ENCODE peak calls at places on chromosome 20, in ten cellular contexts. One of them, this sample, is unnamed.

GRCh38 chr20:50153153-50153499 is 397 bp downstream of the PEDS1 start:
- DNase-seq in activated naive CD8-positive, alpha-beta T cell treated with anti-CD3 and anti-CD28 coated beads, Interleukin-2, amount 10 ng/mL, durations not matched to agents 7 days and 5 days: no peak
- DNase-seq in BE2C: peak
- DNase-seq in iPS-NIHi11: no peak
- DNase-seq in T follicular helper cell: no peak
- DNase-seq in effector CD8-positive, alpha-beta T cell: no peak
- DNase-seq in GM23248: peak
- DNase-seq in nucleus accumbens: no peak
- DNase-seq in GM04504: no peak
- DNase-seq in posterior vena cava: peak
- DNase-seq in this sample: no peak

GRCh38 chr20:11155156-11155805 is 481.5 kb upstream of the JAG1 start:
- DNase-seq in activated naive CD8-positive, alpha-beta T cell treated with anti-CD3 and anti-CD28 coated beads, Interleukin-2, amount 10 ng/mL, durations not matched to agents 7 days and 5 days: no peak
- DNase-seq in BE2C: no peak
- DNase-seq in iPS-NIHi11: no peak
- DNase-seq in T follicular helper cell: no peak
- DNase-seq in effector CD8-positive, alpha-beta T cell: no peak
- DNase-seq in GM23248: no peak
- DNase-seq in nucleus accumbens: no peak
- DNase-seq in GM04504: no peak
- DNase-seq in posterior vena cava: no peak
- DNase-seq in this sample: no peak

GRCh38 chr20:48066256-48066655 is 281.0 kb upstream of the SULF2 start:
- DNase-seq in activated naive CD8-positive, alpha-beta T cell treated with anti-CD3 and anti-CD28 coated beads, Interleukin-2, amount 10 ng/mL, durations not matched to agents 7 days and 5 days: no peak
- DNase-seq in BE2C: no peak
- DNase-seq in iPS-NIHi11: no peak
- DNase-seq in T follicular helper cell: no peak
- DNase-seq in effector CD8-positive, alpha-beta T cell: no peak
- DNase-seq in GM23248: peak
- DNase-seq in nucleus accumbens: no peak
- DNase-seq in GM04504: peak
- DNase-seq in posterior vena cava: no peak
- DNase-seq in this sample: no peak

GRCh38 chr20:12241065-12241464 is 323.4 kb downstream of the BTBD3 start:
- DNase-seq in activated naive CD8-positive, alpha-beta T cell treated with anti-CD3 and anti-CD28 coated beads, Interleukin-2, amount 10 ng/mL, durations not matched to agents 7 days and 5 days: no peak
- DNase-seq in BE2C: no peak
- DNase-seq in iPS-NIHi11: no peak
- DNase-seq in T follicular helper cell: no peak
- DNase-seq in effector CD8-positive, alpha-beta T cell: no peak
- DNase-seq in GM23248: no peak
- DNase-seq in nucleus accumbens: no peak
- DNase-seq in GM04504: no peak
- DNase-seq in posterior vena cava: no peak
- DNase-seq in this sample: no peak

GRCh38 chr20:50317116-50317515 is 126.5 kb downstream of the CEBPB start:
- DNase-seq in activated naive CD8-positive, alpha-beta T cell treated with anti-CD3 and anti-CD28 coated beads, Interleukin-2, amount 10 ng/mL, durations not matched to agents 7 days and 5 days: no peak
- DNase-seq in BE2C: no peak
- DNase-seq in iPS-NIHi11: no peak
- DNase-seq in T follicular helper cell: no peak
- DNase-seq in effector CD8-positive, alpha-beta T cell: no peak
- DNase-seq in GM23248: no peak
- DNase-seq in nucleus accumbens: no peak
- DNase-seq in GM04504: no peak
- DNase-seq in posterior vena cava: no peak
- DNase-seq in this sample: no peak

GRCh38 chr20:1357921-1358671 is 29.2 kb upstream of the SDCBP2 start:
- DNase-seq in activated naive CD8-positive, alpha-beta T cell treated with anti-CD3 and anti-CD28 coated beads, Interleukin-2, amount 10 ng/mL, durations not matched to agents 7 days and 5 days: peak
- DNase-seq in BE2C: no peak
- DNase-seq in iPS-NIHi11: no peak
- DNase-seq in T follicular helper cell: no peak
- DNase-seq in effector CD8-positive, alpha-beta T cell: no peak
- DNase-seq in GM23248: no peak
- DNase-seq in nucleus accumbens: no peak
- DNase-seq in GM04504: no peak
- DNase-seq in posterior vena cava: no peak
- DNase-seq in this sample: no peak

GRCh38 chr20:10920396-10920795 is 246.6 kb upstream of the JAG1 start:
- DNase-seq in activated naive CD8-positive, alpha-beta T cell treated with anti-CD3 and anti-CD28 coated beads, Interleukin-2, amount 10 ng/mL, durations not matched to agents 7 days and 5 days: no peak
- DNase-seq in BE2C: no peak
- DNase-seq in iPS-NIHi11: no peak
- DNase-seq in T follicular helper cell: no peak
- DNase-seq in effector CD8-positive, alpha-beta T cell: no peak
- DNase-seq in GM23248: peak
- DNase-seq in nucleus accumbens: no peak
- DNase-seq in GM04504: no peak
- DNase-seq in posterior vena cava: no peak
- DNase-seq in this sample: no peak

GRCh38 chr20:40738976-40739375 is 49.9 kb upstream of the MAFB start:
- DNase-seq in activated naive CD8-positive, alpha-beta T cell treated with anti-CD3 and anti-CD28 coated beads, Interleukin-2, amount 10 ng/mL, durations not matched to agents 7 days and 5 days: no peak
- DNase-seq in BE2C: no peak
- DNase-seq in iPS-NIHi11: no peak
- DNase-seq in T follicular helper cell: no peak
- DNase-seq in effector CD8-positive, alpha-beta T cell: no peak
- DNase-seq in GM23248: no peak
- DNase-seq in nucleus accumbens: no peak
- DNase-seq in GM04504: no peak
- DNase-seq in posterior vena cava: no peak
- DNase-seq in this sample: no peak

GRCh38 chr20:32991386-32991785 is 12.8 kb downstream of the SUN5 start:
- DNase-seq in activated naive CD8-positive, alpha-beta T cell treated with anti-CD3 and anti-CD28 coated beads, Interleukin-2, amount 10 ng/mL, durations not matched to agents 7 days and 5 days: no peak
- DNase-seq in BE2C: no peak
- DNase-seq in iPS-NIHi11: no peak
- DNase-seq in T follicular helper cell: no peak
- DNase-seq in effector CD8-positive, alpha-beta T cell: no peak
- DNase-seq in GM23248: no peak
- DNase-seq in nucleus accumbens: no peak
- DNase-seq in GM04504: no peak
- DNase-seq in posterior vena cava: peak
- DNase-seq in this sample: no peak

GRCh38 chr20:60694763-60695162 is 557.3 kb upstream of the CDH4 start:
- DNase-seq in activated naive CD8-positive, alpha-beta T cell treated with anti-CD3 and anti-CD28 coated beads, Interleukin-2, amount 10 ng/mL, durations not matched to agents 7 days and 5 days: no peak
- DNase-seq in BE2C: no peak
- DNase-seq in iPS-NIHi11: no peak
- DNase-seq in T follicular helper cell: no peak
- DNase-seq in effector CD8-positive, alpha-beta T cell: no peak
- DNase-seq in GM23248: peak
- DNase-seq in nucleus accumbens: no peak
- DNase-seq in GM04504: peak
- DNase-seq in posterior vena cava: no peak
- DNase-seq in this sample: no peak

GRCh38 chr20:10978019-10978702 is 304.4 kb upstream of the JAG1 start:
- DNase-seq in activated naive CD8-positive, alpha-beta T cell treated with anti-CD3 and anti-CD28 coated beads, Interleukin-2, amount 10 ng/mL, durations not matched to agents 7 days and 5 days: no peak
- DNase-seq in BE2C: no peak
- DNase-seq in iPS-NIHi11: no peak
- DNase-seq in T follicular helper cell: no peak
- DNase-seq in effector CD8-positive, alpha-beta T cell: no peak
- DNase-seq in GM23248: no peak
- DNase-seq in nucleus accumbens: no peak
- DNase-seq in GM04504: no peak
- DNase-seq in posterior vena cava: no peak
- DNase-seq in this sample: no peak

GRCh38 chr20:46928580-46929132 is 34.0 kb downstream of the EYA2 start:
- DNase-seq in activated naive CD8-positive, alpha-beta T cell treated with anti-CD3 and anti-CD28 coated beads, Interleukin-2, amount 10 ng/mL, durations not matched to agents 7 days and 5 days: no peak
- DNase-seq in BE2C: no peak
- DNase-seq in iPS-NIHi11: no peak
- DNase-seq in T follicular helper cell: no peak
- DNase-seq in effector CD8-positive, alpha-beta T cell: no peak
- DNase-seq in GM23248: peak
- DNase-seq in nucleus accumbens: peak
- DNase-seq in GM04504: peak
- DNase-seq in posterior vena cava: no peak
- DNase-seq in this sample: no peak

GRCh38 chr20:33685328-33686007 is 717 bp downstream of the E2F1 start:
- DNase-seq in activated naive CD8-positive, alpha-beta T cell treated with anti-CD3 and anti-CD28 coated beads, Interleukin-2, amount 10 ng/mL, durations not matched to agents 7 days and 5 days: peak
- DNase-seq in BE2C: peak
- DNase-seq in iPS-NIHi11: peak
- DNase-seq in T follicular helper cell: no peak
- DNase-seq in effector CD8-positive, alpha-beta T cell: no peak
- DNase-seq in GM23248: peak
- DNase-seq in nucleus accumbens: no peak
- DNase-seq in GM04504: no peak
- DNase-seq in posterior vena cava: no peak
- DNase-seq in this sample: no peak

GRCh38 chr20:59948828-59949720 is 8.9 kb downstream of the FAM217B start:
- DNase-seq in activated naive CD8-positive, alpha-beta T cell treated with anti-CD3 and anti-CD28 coated beads, Interleukin-2, amount 10 ng/mL, durations not matched to agents 7 days and 5 days: no peak
- DNase-seq in BE2C: peak
- DNase-seq in iPS-NIHi11: no peak
- DNase-seq in T follicular helper cell: no peak
- DNase-seq in effector CD8-positive, alpha-beta T cell: no peak
- DNase-seq in GM23248: peak
- DNase-seq in nucleus accumbens: no peak
- DNase-seq in GM04504: no peak
- DNase-seq in posterior vena cava: no peak
- DNase-seq in this sample: peak

GRCh38 chr20:50304883-50305635 is 114.4 kb downstream of the CEBPB start:
- DNase-seq in activated naive CD8-positive, alpha-beta T cell treated with anti-CD3 and anti-CD28 coated beads, Interleukin-2, amount 10 ng/mL, durations not matched to agents 7 days and 5 days: no peak
- DNase-seq in BE2C: peak
- DNase-seq in iPS-NIHi11: no peak
- DNase-seq in T follicular helper cell: no peak
- DNase-seq in effector CD8-positive, alpha-beta T cell: no peak
- DNase-seq in GM23248: peak
- DNase-seq in nucleus accumbens: no peak
- DNase-seq in GM04504: peak
- DNase-seq in posterior vena cava: peak
- DNase-seq in this sample: no peak

GRCh38 chr20:56200456-56200855 is 48.1 kb upstream of the MC3R start:
- DNase-seq in activated naive CD8-positive, alpha-beta T cell treated with anti-CD3 and anti-CD28 coated beads, Interleukin-2, amount 10 ng/mL, durations not matched to agents 7 days and 5 days: no peak
- DNase-seq in BE2C: no peak
- DNase-seq in iPS-NIHi11: no peak
- DNase-seq in T follicular helper cell: no peak
- DNase-seq in effector CD8-positive, alpha-beta T cell: no peak
- DNase-seq in GM23248: no peak
- DNase-seq in nucleus accumbens: no peak
- DNase-seq in GM04504: no peak
- DNase-seq in posterior vena cava: no peak
- DNase-seq in this sample: no peak

GRCh38 chr20:50110141-50111047 is 2.6 kb downstream of the UBE2V1 start:
- DNase-seq in activated naive CD8-positive, alpha-beta T cell treated with anti-CD3 and anti-CD28 coated beads, Interleukin-2, amount 10 ng/mL, durations not matched to agents 7 days and 5 days: no peak
- DNase-seq in BE2C: no peak
- DNase-seq in iPS-NIHi11: no peak
- DNase-seq in T follicular helper cell: no peak
- DNase-seq in effector CD8-positive, alpha-beta T cell: no peak
- DNase-seq in GM23248: peak
- DNase-seq in nucleus accumbens: no peak
- DNase-seq in GM04504: no peak
- DNase-seq in posterior vena cava: no peak
- DNase-seq in this sample: peak

GRCh38 chr20:37294262-37294981 is 5.0 kb downstream of the MANBAL start:
- DNase-seq in activated naive CD8-positive, alpha-beta T cell treated with anti-CD3 and anti-CD28 coated beads, Interleukin-2, amount 10 ng/mL, durations not matched to agents 7 days and 5 days: no peak
- DNase-seq in BE2C: no peak
- DNase-seq in iPS-NIHi11: no peak
- DNase-seq in T follicular helper cell: no peak
- DNase-seq in effector CD8-positive, alpha-beta T cell: no peak
- DNase-seq in GM23248: peak
- DNase-seq in nucleus accumbens: no peak
- DNase-seq in GM04504: no peak
- DNase-seq in posterior vena cava: no peak
- DNase-seq in this sample: no peak

This sample was measured in T-helper 2 cell.